ENCODE peak calls at places on chromosomes 13 and 19, in four cellular contexts. T is activated CD8-positive, alpha-beta memory T cell treated with anti-CD3 and anti-CD28 coated beads for 4 hours; X is Panc1; E is HuH-7. D is an unnamed sample.

GRCh38 chr13:106077017-106077416 is 458.4 kb downstream of the EFNB2 start:
- DNase-seq in T (no peak), E (no peak), X (no peak), D (no peak)

GRCh38 chr13:46492946-46493345 is 60.0 kb upstream of the LRCH1 start:
- DNase-seq in E (no peak), T (no peak), X (no peak), D (peak)

GRCh38 chr19:4376991-4377781 is 23.2 kb downstream of the SH3GL1 start:
- DNase-seq in E (no peak), X (no peak), T (no peak), D (no peak)

GRCh38 chr19:43751466-43752220 is 3.1 kb downstream of the SMG9 start:
- DNase-seq in X (no peak), T (no peak), E (no peak), D (no peak)

GRCh38 chr13:49443327-49443688 is 556 bp downstream of the CAB39L start:
- DNase-seq in E (no peak), X (no peak), T (no peak), D (peak)

GRCh38 chr19:46579286-46579944 is 21.7 kb upstream of the CALM3 start:
- DNase-seq in X (no peak), T (no peak), E (no peak), D (no peak)

GRCh38 chr13:93388701-93389100 is 162.1 kb downstream of the GPC6 start:
- DNase-seq in E (no peak), X (no peak), T (no peak), D (no peak)

GRCh38 chr13:40589285-40590109 is 76.9 kb downstream of the FOXO1 start:
- DNase-seq in E (no peak), X (no peak), T (no peak), D (peak)

GRCh38 chr19:3369337-3370213 is 3.2 kb downstream of the NFIC start:
- DNase-seq in T (no peak), X (no peak), E (no peak), D (no peak)

GRCh38 chr19:53868091-53868891 is 608 bp downstream of the MYADM start:
- DNase-seq in X (no peak), T (no peak), E (peak), D (peak)

GRCh38 chr19:17841371-17841809 is 6.4 kb downstream of the JAK3 start:
- DNase-seq in T (no peak), X (no peak), E (no peak), D (no peak)

GRCh38 chr13:46010148-46010547 is 42.4 kb downstream of the ZC3H13 start:
- DNase-seq in T (no peak), X (no peak), E (no peak), D (no peak)

GRCh38 chr19:2237051-2237868 is 636 bp downstream of the SF3A2 start:
- DNase-seq in X (no peak), T (no peak), E (no peak), D (no peak)

GRCh38 chr19:53877361-53877766 is 4.6 kb upstream of the PRKCG start:
- DNase-seq in E (no peak), T (no peak), X (no peak), D (no peak)

GRCh38 chr19:20928371-20928770 is 5.3 kb downstream of the ZNF85 start:
- DNase-seq in X (no peak), E (no peak), T (no peak), D (no peak)

GRCh38 chr13:113860579-113861432 is 3.1 kb downstream of the GAS6 start:
- DNase-seq in X (no peak), T (no peak), E (no peak), D (no peak)